ENCODE peak calls at places on chromosomes 1 and 21, in eight cellular contexts. D is cardiac muscle cell, B is endothelial cell of umbilical vein, T is lung, M is heart right ventricle, H is endodermal cell, L is IMR-90, E is tibial artery. R is an unnamed sample.

GRCh38 chr1:225962440-225962975 is 21.5 kb upstream of the LEFTY2 start:
- DNase-seq in D (peak; percentile 33), B (peak; percentile 35), T (no peak), M (peak; percentile 25), H (peak; percentile 96), L (no peak), E (peak; percentile 59), R (no peak)

GRCh38 chr1:15722836-15723542 is 13.1 kb upstream of the SLC25A34 start:
- DNase-seq in D (no peak), B (no peak), T (no peak), M (no peak), H (no peak), L (no peak), E (no peak), R (no peak)

GRCh38 chr1:225855503-225856285 is 26.5 kb downstream of the TMEM63A start:
- DNase-seq in D (no peak), B (no peak), T (no peak), M (no peak), H (no peak), L (no peak), E (no peak), R (no peak)

GRCh38 chr1:197614916-197615692 is 160.2 kb downstream of the DENND1B start:
- DNase-seq in D (peak; percentile 64), B (peak; percentile 55), T (no peak), M (no peak), H (peak; percentile 71), L (peak; percentile 51), E (no peak), R (no peak)

GRCh38 chr1:154886281-154887036 is 16.4 kb upstream of the KCNN3 start:
- DNase-seq in D (no peak), B (no peak), T (no peak), M (no peak), H (peak; percentile 32), L (no peak), E (no peak), R (no peak)

GRCh38 chr1:42305639-42306038 is 29.4 kb downstream of the FOXJ3 start:
- DNase-seq in D (peak; percentile 31), B (no peak), T (no peak), M (no peak), H (no peak), L (peak; percentile 54), E (no peak), R (no peak)

GRCh38 chr1:170097449-170097948 is 23.0 kb upstream of the KIFAP3 start:
- DNase-seq in D (no peak), B (no peak), T (no peak), M (no peak), H (no peak), L (no peak), E (no peak), R (no peak)

GRCh38 chr1:37042506-37042905 is 8.2 kb upstream of the GRIK3 start:
- DNase-seq in D (no peak), B (no peak), T (no peak), M (no peak), H (peak; percentile 51), L (no peak), E (no peak), R (no peak)

GRCh38 chr1:12458571-12458970 is 159.4 kb downstream of the DHRS3 start:
- DNase-seq in D (no peak), B (no peak), T (no peak), M (no peak), H (no peak), L (no peak), E (peak; percentile 65), R (no peak)

GRCh38 chr1:162276493-162276892 is 100.2 kb downstream of the SPATA46 start:
- DNase-seq in D (peak; percentile 68), B (peak; percentile 51), T (no peak), M (no peak), H (no peak), L (peak; percentile 25), E (no peak), R (peak; percentile 10)

GRCh38 chr21:46371204-46372013 is 47.5 kb downstream of the PCNT start:
- DNase-seq in D (no peak), B (no peak), T (no peak), M (no peak), H (no peak), L (no peak), E (no peak), R (no peak)

GRCh38 chr21:41919666-41920398 is 34.0 kb downstream of the C2CD2 start:
- DNase-seq in D (no peak), B (no peak), T (no peak), M (no peak), H (no peak), L (no peak), E (no peak), R (no peak)

GRCh38 chr1:10663668-10664035 is 132.8 kb downstream of the CASZ1 start:
- DNase-seq in D (peak; percentile 36), B (no peak), T (no peak), M (peak; percentile 57), H (peak; percentile 91), L (peak; percentile 10), E (peak; percentile 93), R (no peak)

GRCh38 chr1:89259283-89259971 is 13.2 kb downstream of the GBP5 start:
- DNase-seq in D (no peak), B (no peak), T (no peak), M (no peak), H (no peak), L (no peak), E (no peak), R (no peak)

GRCh38 chr1:147804942-147805723 is 44.7 kb upstream of the GJA5 start:
- DNase-seq in D (peak; percentile 62), B (peak; percentile 53), T (no peak), M (no peak), H (peak; percentile 26), L (no peak), E (no peak), R (no peak)

GRCh38 chr1:8013800-8014199 is 12.3 kb downstream of the ERRFI1 start:
- DNase-seq in D (no peak), B (no peak), T (no peak), M (no peak), H (no peak), L (no peak), E (no peak), R (no peak)

DNA sequence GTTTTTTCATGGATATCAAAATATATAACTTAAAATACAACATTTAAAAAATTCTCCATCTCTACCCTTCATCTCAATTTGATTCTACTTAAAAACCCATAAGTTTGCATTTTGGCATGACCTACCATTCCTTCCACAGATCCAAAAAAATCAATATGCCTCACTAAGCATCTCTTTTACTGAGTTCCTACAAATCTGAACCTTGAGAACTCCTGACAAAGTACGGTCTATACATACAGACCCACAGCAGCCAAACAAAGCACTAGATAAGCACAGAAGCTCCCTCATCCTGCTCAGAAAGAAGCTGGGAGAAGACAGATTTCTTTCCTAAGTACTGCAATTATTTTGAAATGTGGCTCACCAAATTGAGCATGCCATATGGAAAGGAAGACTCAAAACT is 167.5 kb downstream of the KCNT2 start:
- DNase-seq in D (no peak), B (no peak), T (no peak), M (no peak), H (no peak), L (no peak), E (no peak), R (no peak)
- H3K4me1 ChIP-seq in D (no peaks in the 10 kb centered on the region), B (no peaks in the 10 kb centered on the region), T (no peaks in the 10 kb centered on the region), M (no peaks in the 10 kb centered on the region), H (no peaks in the 10 kb centered on the region), L (peaks cover 3% of the 10 kb centered on the region), E (no peaks in the 10 kb centered on the region), R (no peaks in the 10 kb centered on the region)

GRCh38 chr1:145962157-145963102 is 1.9 kb downstream of the ANKRD34A start:
- DNase-seq in D (no peak), B (no peak), T (no peak), M (peak; percentile 38), H (peak; percentile 63), L (no peak), E (peak; percentile 83), R (no peak)
- H3K4me1 ChIP-seq in D (peaks cover 31% of the 10 kb centered on the region), B (peaks cover 39% of the 10 kb centered on the region), T (peaks cover 11% of the 10 kb centered on the region), M (peaks cover 62% of the 10 kb centered on the region), H (peaks cover 6% of the 10 kb centered on the region), L (peaks cover 28% of the 10 kb centered on the region), E (peaks cover 37% of the 10 kb centered on the region), R (peaks cover 30% of the 10 kb centered on the region)

DNA sequence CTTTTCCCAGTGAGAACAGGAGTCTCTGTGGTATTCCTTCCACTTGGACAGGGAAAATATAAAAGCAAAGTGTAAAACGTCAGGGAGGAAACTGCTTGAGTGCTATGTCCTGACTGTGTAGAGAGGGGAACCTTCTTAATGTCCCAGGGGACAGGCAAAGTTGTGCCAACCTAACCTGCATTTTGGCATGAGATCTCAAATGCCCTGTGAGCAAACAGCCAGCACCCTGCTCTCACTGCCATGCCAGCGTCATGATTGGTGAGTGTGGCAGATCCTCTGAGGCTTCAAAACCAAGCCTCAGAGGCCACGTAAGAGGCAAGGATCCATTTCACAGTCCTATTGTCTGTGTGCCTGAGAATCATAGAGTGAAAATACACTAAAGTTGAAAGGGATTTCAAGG is 49.7 kb upstream of the RAP1A start:
- DNase-seq in D (no peak), B (no peak), T (no peak), M (no peak), H (no peak), L (no peak), E (no peak), R (no peak)
- H3K4me1 ChIP-seq in D (no peaks in the 10 kb centered on the region), B (no peaks in the 10 kb centered on the region), T (no peaks in the 10 kb centered on the region), M (peaks cover 15% of the 10 kb centered on the region), H (peaks cover 5% of the 10 kb centered on the region), L (peaks cover 21% of the 10 kb centered on the region), E (peaks cover 8% of the 10 kb centered on the region), R (no peaks in the 10 kb centered on the region)

GRCh38 chr1:64488862-64489261 is 18.9 kb downstream of the CACHD1 start:
- DNase-seq in D (no peak), B (no peak), T (no peak), M (no peak), H (no peak), L (no peak), E (no peak), R (no peak)

GRCh38 chr1:64493864-64494263 is 23.9 kb downstream of the CACHD1 start:
- DNase-seq in D (no peak), B (no peak), T (no peak), M (no peak), H (peak; percentile 97), L (no peak), E (no peak), R (no peak)

GRCh38 chr1:64489707-64490106 is 19.8 kb downstream of the CACHD1 start:
- DNase-seq in D (no peak), B (no peak), T (no peak), M (no peak), H (no peak), L (no peak), E (no peak), R (no peak)

GRCh38 chr1:64487061-64487460 is 17.1 kb downstream of the CACHD1 start:
- DNase-seq in D (no peak), B (no peak), T (no peak), M (no peak), H (peak; percentile 66), L (no peak), E (no peak), R (no peak)

DNA sequence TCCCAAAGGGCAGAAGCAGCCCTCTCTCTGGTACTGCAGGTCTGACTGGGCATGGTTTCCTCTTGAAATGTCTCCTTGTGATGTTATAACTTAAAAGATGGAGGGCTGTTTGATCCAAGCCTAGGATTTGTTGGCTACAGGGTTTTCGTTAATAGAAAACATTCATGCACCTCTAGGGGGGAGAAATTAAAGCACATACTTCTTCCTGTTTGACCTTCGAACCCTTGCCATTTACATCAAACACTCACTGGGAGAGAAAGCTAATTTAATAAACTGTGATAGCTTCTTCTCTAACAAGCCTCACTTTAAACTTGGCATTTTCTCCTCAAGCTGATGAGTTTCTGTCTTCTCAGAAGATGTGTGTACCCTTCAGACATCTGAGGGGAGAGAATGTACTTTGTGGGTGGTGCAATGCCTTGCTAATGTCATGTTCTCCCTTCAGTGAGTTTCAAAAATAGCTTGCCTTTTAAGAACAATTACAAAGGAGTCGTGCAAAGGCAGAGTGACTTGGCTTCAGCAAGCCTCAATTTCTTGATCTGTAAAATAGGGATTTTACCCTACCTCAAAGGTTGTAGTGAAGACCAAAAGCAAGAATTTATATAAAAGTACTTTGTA is 20.4 kb downstream of the CACHD1 start:
- DNase-seq in D (no peak), B (no peak), T (no peak), M (no peak), H (no peak), L (no peak), E (no peak), R (no peak)
- H3K4me1 ChIP-seq in D (peaks cover 41% of the 10 kb centered on the region), B (no peaks in the 10 kb centered on the region), T (no peaks in the 10 kb centered on the region), M (peaks cover 12% of the 10 kb centered on the region), H (peaks cover 18% of the 10 kb centered on the region), L (no peaks in the 10 kb centered on the region), E (no peaks in the 10 kb centered on the region), R (peaks cover 27% of the 10 kb centered on the region)